ENCODE peak calls at places on chromosomes 12 and 14, in four cellular contexts. A, Q, D and F are unnamed samples.

GRCh38 chr12:101877816-101878811 is 734 bp downstream of the DRAM1 start:
- DNase-seq in A (peak), D (no peak), Q (no peak), F (peak)

GRCh38 chr14:28975084-28975483 is 208.5 kb downstream of the FOXG1 start:
- DNase-seq in Q (no peak), D (no peak), A (peak), F (no peak)

GRCh38 chr12:102551186-102551585 is 70.8 kb upstream of the IGF1 start:
- DNase-seq in A (no peak), Q (no peak), D (no peak), F (no peak)

GRCh38 chr12:123097521-123098084 is 53.3 kb downstream of the PITPNM2 start:
- DNase-seq in D (peak), A (no peak), Q (no peak), F (no peak)

GRCh38 chr14:28629328-28630004 is 137.1 kb upstream of the FOXG1 start:
- DNase-seq in Q (no peak), A (no peak), D (no peak), F (no peak)

GRCh38 chr14:34680806-34681479 is 33.5 kb downstream of the CFL2 start:
- DNase-seq in D (no peak), A (no peak), Q (no peak), F (no peak)

GRCh38 chr12:49357099-49357678 is 10.1 kb upstream of the SPATS2 start:
- DNase-seq in Q (peak), A (no peak), D (no peak), F (no peak)

GRCh38 chr14:76584271-76584702 is 177.0 kb upstream of the VASH1 start:
- DNase-seq in D (no peak), Q (no peak), A (no peak), F (no peak)

GRCh38 chr14:101473045-101473729 is 88.1 kb upstream of the DIO3 start:
- DNase-seq in D (no peak), Q (no peak), A (peak), F (no peak)
- H3K27ac ChIP-seq in D (no peak), Q (no peak), A (no peak), F (no peak)

DNA sequence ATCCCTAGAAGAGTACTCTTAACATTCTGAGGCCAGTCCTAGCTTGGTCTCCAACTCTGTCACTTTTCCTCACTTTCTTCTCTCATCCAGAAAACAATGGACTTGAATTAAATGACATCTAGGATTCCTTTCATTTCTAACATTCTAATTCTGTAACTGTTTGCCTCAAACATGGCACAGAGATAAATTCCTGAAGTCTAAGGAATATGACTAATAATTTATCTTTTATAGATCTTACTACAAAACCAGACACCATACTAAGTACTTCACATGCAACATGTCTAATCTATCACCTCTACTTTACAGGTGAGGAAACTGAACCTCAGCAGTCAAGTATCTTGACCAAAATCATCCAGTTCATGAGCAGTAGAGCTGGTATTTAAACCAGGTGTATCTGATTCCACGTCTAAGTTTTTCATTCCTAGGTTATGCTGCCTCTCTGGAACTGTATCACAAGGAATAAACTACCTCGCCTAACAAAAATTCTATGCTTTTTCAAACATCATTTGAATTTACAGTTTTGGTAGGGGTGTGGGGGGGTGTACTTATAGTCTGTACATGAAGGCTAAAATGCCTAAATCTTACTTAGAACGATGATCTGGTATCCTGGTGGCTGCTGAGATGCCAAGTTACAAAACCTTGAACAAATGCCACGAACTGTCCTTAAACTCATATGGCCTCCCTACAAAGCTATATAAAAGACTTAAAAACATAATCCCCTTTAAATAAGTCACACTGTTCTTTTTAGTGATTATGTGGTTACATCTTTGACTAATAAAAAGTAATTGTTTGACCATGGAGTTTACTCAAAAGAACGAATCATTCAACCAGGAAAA is 41.6 kb downstream of the ATXN2 start:
- DNase-seq in D (no peak), Q (no peak), A (no peak), F (peak)
- H3K27ac ChIP-seq in D (no peak), Q (no peak), A (no peak), F (no peak)

DNA sequence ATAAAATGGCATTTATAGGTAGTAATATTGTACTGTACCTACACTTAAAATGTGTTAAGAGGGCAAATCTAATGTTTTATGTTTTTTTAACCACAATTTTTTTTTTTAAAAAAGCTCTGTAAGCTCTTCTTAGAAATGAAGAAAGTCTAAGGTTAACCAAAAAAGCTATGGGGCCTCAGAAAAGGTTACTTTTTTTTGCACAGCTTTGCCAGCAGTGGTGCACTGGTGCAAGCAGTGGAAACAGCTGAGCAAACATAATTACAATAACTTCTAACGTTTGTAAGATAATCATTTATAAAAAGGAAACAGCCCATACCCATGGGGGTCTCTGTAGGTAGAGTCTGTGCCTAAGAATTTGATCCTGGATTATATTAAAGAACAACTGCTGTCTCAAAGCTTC is 85.1 kb upstream of the NID2 start:
- DNase-seq in D (no peak), A (no peak), Q (no peak), F (no peak)
- H3K27ac ChIP-seq in D (no peak), A (no peak), Q (no peak), F (no peak)

GRCh38 chr14:100058777-100059432 is 6.3 kb upstream of the EVL start:
- DNase-seq in Q (no peak), D (no peak), A (no peak), F (no peak)
- H3K27ac ChIP-seq in Q (no peak), D (no peak), A (no peak), F (no peak)

DNA sequence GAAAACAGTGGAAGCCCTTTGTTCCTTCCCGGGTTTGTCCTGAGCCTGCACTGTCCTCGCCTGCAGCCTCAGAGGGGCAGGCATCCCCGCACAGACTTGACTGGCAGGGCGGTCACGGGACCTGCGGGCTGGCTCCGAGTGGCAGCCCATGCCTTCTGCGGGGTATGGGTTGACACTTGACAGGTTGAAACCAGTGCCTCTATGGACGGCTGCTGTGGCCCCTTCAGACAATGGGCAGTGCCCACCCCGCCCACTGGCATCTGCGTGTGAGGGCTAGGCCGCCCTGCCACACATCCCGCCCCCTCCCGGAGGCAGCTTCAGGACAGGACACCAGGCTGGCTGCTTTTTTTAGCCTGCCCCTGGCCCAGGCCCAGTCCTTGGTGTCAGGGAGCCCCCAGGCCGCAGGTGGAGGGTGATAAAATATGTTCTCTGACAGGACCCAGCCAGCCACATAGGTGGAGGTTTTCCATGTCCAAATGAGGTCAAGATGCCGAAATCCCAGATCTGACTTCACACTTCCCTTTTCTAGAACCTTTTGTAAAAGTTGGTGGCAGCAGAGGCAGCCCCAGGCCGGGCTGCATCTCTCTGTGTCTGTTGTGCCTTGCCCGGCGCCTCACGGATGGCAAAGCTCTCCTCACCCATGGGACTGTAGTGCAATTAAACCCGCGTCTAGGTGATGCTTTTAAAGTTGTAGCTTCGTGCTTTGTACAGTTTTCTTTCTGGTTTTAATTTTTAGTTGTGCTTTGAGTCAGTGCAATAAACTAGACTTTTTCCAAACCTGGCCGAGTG is 10.0 kb downstream of the ANKRD9 start:
- DNase-seq in A (peak), Q (no peak), D (no peak), F (no peak)
- H3K27ac ChIP-seq in A (no peak), Q (no peak), D (no peak), F (peak)

GRCh38 chr14:39232554-39233415 is 930 bp upstream of the MIA2 start:
- DNase-seq in D (no peak), A (no peak), Q (no peak), F (no peak)

GRCh38 chr14:39229222-39229543 is 4.5 kb upstream of the MIA2 start:
- DNase-seq in Q (peak), A (no peak), D (no peak), F (no peak)

GRCh38 chr14:39230416-39230815 is 3.3 kb upstream of the MIA2 start:
- DNase-seq in D (no peak), A (no peak), Q (no peak), F (no peak)

GRCh38 chr14:39229601-39230110 is 4.1 kb upstream of the MIA2 start:
- DNase-seq in A (no peak), D (no peak), Q (no peak), F (no peak)

DNA sequence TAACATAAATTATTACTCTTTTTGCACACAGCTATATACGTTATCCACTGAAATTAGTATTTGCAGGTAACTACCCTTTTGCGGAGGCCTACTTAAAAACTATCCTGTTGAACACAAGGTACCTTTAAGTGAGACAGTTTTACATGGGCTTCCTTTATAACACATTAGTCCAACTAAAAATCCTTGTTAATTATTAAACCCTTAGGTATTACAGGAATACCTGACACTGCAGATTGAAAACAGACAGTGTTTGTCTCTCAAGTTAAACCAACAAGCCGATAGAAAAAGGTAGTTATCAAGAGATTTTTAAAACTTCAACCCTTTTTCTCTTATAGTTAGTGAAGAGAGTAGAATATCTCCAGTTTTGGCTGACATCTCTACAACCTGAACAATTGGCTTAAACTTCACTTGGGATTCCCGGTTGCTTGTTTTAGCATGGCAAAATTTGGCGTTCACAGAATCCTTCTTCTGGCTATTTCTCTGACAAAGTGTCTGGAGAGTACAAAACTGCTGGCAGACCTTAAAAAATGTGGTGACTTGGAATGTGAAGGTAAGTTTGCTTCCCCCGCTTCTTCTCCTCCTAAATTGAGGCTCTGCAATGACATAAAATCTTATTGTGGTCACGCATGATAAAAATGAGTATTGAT is at the start of gene MIA2:
- DNase-seq in D (no peak), A (no peak), Q (no peak), F (no peak)
- H3K27ac ChIP-seq in D (no peak), A (no peak), Q (no peak), F (no peak)